ENCODE peak calls at places on chromosomes 11 and 22, in four cellular contexts. I is progenitor cell of endocrine pancreas, G is neural progenitor cell, V is tibial nerve. T is an unnamed sample.
A peak's percentile ranks its signal among the peaks of the same experiment; 100 is the strongest.

GRCh38 chr22:17114173-17114957 is 6.8 kb downstream of the TMEM121B start:
- DNase-seq in I (no peak), G (no peak), V (no peak), T (no peak)

GRCh38 chr11:123594188-123594901 is 60.1 kb downstream of the SCN3B start:
- DNase-seq in I (no peak), G (no peak), V (no peak), T (no peak)

GRCh38 chr22:36589856-36590255 is 60.9 kb upstream of the EIF3D start:
- DNase-seq in I (no peak), G (no peak), V (no peak), T (no peak)

GRCh38 chr22:47163876-47164513 is 401.5 kb downstream of the TBC1D22A start:
- DNase-seq in I (no peak), G (no peak), V (peak; percentile 8), T (peak; percentile 37)

GRCh38 chr11:15985127-15985862 is 371.1 kb downstream of the SOX6 start:
- DNase-seq in I (no peak), G (no peak), V (no peak), T (no peak)

GRCh38 chr11:125464266-125464662 is 31.8 kb downstream of the FEZ1 start:
- DNase-seq in I (no peak), G (no peak), V (no peak), T (no peak)

GRCh38 chr11:95559899-95560298 is 229.7 kb downstream of the FAM76B start:
- DNase-seq in I (no peak), G (no peak), V (no peak), T (no peak)

GRCh38 chr11:134466909-134467567 is 55.0 kb upstream of the B3GAT1 start:
- DNase-seq in I (no peak), G (no peak), V (no peak), T (no peak)

GRCh38 chr11:59822989-59823566 is 12.5 kb upstream of the MRPL16 start:
- DNase-seq in I (no peak), G (peak; percentile 66), V (no peak), T (no peak)

GRCh38 chr11:34201130-34201529 is 95.7 kb downstream of the NAT10 start:
- DNase-seq in I (no peak), G (no peak), V (no peak), T (no peak)

GRCh38 chr11:27904358-27905055 is 203.4 kb downstream of the KIF18A start:
- DNase-seq in I (no peak), G (no peak), V (no peak), T (no peak)

GRCh38 chr11:43557553-43558031 is 122.9 kb upstream of the HSD17B12 start:
- DNase-seq in I (no peak), G (peak; percentile 74), V (no peak), T (no peak)

GRCh38 chr11:113296447-113297205 is 17.8 kb upstream of the TTC12 start:
- DNase-seq in I (no peak), G (no peak), V (no peak), T (no peak)

GRCh38 chr11:130580372-130580771 is 131.9 kb downstream of the ADAMTS15 start:
- DNase-seq in I (no peak), G (peak; percentile 89), V (no peak), T (peak; percentile 47)

GRCh38 chr11:24386551-24387404 is 110.1 kb upstream of the LUZP2 start:
- DNase-seq in I (no peak), G (peak; percentile 58), V (no peak), T (no peak)

GRCh38 chr22:42427211-42427610 is 5.0 kb downstream of the NFAM1 start:
- DNase-seq in I (no peak), G (no peak), V (no peak), T (no peak)

GRCh38 chr22:26372890-26373289 is 56.2 kb upstream of the ASPHD2 start:
- DNase-seq in I (no peak), G (no peak), V (no peak), T (no peak)

GRCh38 chr11:36507824-36508489 is 2.1 kb downstream of the TRAF6 start:
- DNase-seq in I (no peak), G (no peak), V (no peak), T (no peak)

GRCh38 chr11:64237484-64237951 is 3.1 kb downstream of the VEGFB start:
- DNase-seq in I (no peak), G (no peak), V (no peak), T (no peak)

GRCh38 chr22:33247758-33248157 is 189.6 kb upstream of the SYN3 start:
- DNase-seq in I (no peak), G (no peak), V (no peak), T (no peak)

GRCh38 chr11:3929232-3929631 is 73.8 kb downstream of the STIM1 start:
- DNase-seq in I (no peak), G (no peak), V (no peak), T (no peak)

GRCh38 chr11:67504950-67505561 is at the start of gene PITPNM1:
- DNase-seq in I (peak; percentile 47), G (peak; percentile 86), V (peak; percentile 46), T (no peak)

GRCh38 chr11:67195971-67196418 is 70.3 kb upstream of the GRK2 start:
- DNase-seq in I (no peak), G (peak; percentile 5), V (no peak), T (no peak)

GRCh38 chr11:108220721-108221346 is 1.6 kb downstream of the NPAT start:
- DNase-seq in I (no peak), G (no peak), V (no peak), T (no peak)

GRCh38 chr11:128956401-128957203 is 13.9 kb upstream of the TP53AIP1 start:
- DNase-seq in I (no peak), G (peak; percentile 83), V (no peak), T (no peak)

GRCh38 chr11:24760681-24761080 is 263.8 kb downstream of the LUZP2 start:
- DNase-seq in I (no peak), G (no peak), V (no peak), T (no peak)

GRCh38 chr22:37515902-37516301 is 3.3 kb downstream of the CARD10 start:
- DNase-seq in I (no peak), G (no peak), V (no peak), T (no peak)

GRCh38 chr11:115317428-115318185 is 186.6 kb downstream of the CADM1 start:
- DNase-seq in I (no peak), G (no peak), V (no peak), T (no peak)

DNA sequence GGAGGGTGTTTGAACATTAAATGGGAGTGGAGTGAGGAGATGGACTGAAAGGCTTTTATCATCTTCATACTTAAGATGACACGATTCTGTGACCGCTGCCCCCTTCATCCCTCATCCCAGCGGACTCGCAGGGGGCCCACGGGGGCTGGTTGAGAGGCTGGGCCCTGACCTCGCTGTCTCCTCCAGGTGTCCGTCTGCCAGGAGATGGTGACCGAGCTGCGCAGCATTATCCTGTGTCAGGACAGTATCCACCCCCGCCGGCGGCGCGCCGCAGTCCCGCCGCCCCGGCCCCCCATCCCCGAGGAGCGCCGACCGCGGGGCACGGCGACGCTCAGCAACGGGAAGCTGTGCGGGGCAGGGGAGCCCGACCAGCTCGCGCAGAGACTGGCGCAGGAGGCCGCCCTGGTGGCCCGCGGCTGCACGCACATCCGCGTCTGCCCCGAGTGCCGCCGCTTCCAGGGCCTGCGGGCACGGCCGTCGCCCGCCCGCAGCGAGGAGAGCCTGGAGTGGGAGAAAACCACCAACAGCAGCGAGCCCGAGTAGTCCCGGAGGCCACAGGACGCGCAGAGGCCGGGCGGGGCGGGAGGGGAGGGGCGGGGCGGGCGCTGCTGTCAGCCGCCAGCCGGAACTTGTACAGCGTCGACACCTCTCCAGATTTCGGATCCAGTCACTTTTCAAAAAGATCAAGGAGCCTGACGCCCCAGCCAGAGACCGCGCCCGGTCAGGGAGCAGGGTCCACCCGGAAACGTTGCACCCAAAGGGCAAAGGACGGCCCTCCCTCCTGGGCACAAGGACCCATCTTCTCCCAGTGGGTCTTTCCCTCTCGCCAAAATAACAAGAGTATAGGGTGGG is 38.0 kb upstream of the TBCEL start:
- DNase-seq in I (peak; percentile 50), G (peak; percentile 85), V (no peak), T (no peak)
- TF ChIP-seq CTCF in I (peak; percentile 54), G (peak; percentile 54), V (peak; percentile 26), T (no peak)

GRCh38 chr22:19641254-19641982 is 72.9 kb upstream of the SEPTIN5 start:
- DNase-seq in I (peak; percentile 62), G (peak; percentile 81), V (no peak), T (no peak)
- TF ChIP-seq CTCF in I (peak; percentile 74), G (peak; percentile 80), V (no peak), T (peak; percentile 24)

GRCh38 chr22:49979587-49980264 is 19.2 kb downstream of the PIM3 start:
- DNase-seq in I (peak; percentile 20), G (peak; percentile 73), V (no peak), T (no peak)

GRCh38 chr22:49977578-49977977 is 17.0 kb downstream of the PIM3 start:
- DNase-seq in I (no peak), G (no peak), V (no peak), T (no peak)

GRCh38 chr22:49986325-49986724 is 25.8 kb downstream of the PIM3 start:
- DNase-seq in I (no peak), G (no peak), V (no peak), T (no peak)

DNA sequence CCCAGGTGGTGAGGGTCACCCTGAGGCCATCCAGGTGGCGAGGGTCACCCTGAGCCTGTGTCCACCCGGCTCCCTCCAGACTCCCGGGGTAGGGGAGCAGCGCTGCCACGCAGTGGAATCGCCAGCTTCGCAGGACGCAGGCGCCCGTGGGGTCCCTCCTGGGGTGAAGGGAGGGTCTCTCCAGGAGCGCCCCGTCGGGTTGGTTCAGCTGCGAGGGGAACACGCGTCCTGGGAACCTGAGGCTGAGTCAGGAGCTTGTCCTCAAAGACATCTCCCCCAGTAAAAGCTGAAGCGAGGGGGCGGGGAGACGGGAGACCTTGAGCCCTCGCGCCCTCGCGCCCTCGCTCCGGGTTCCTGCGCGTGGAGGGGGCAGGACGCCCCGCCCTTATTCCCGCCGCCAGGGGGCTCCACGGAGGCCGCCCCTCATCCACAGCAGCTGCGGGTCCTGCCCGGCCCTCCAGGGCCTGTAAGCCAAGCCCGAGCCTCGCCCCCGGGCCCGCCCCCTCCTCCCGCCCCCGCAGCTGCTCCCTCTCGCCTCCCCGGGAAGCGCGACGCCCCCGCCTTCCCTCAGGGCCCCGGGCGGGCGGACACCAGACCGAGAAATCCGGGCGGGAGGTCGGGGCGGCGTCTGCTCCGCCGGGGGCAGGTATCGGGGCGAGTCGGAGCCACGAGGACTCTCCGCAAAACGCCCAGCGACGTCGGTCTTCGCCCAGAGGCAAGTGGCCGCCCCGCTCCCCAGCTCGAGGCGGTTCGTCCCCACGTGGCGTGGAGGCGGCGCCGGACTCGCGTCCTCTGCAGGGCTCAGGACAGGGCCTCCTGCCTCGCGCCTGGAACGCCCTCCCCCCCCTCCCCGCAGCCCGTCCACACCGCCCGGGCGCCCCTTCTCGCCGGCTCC is 22.8 kb downstream of the PIM3 start:
- DNase-seq in I (peak; percentile 19), G (peak; percentile 65), V (no peak), T (peak; percentile 26)
- TF ChIP-seq CTCF in I (peak; percentile 54), G (peak; percentile 66), V (no peak), T (peak; percentile 29)

GRCh38 chr22:35547993-35548761 is 7.5 kb downstream of the RASD2 start:
- DNase-seq in I (no peak), G (peak; percentile 56), V (no peak), T (no peak)

GRCh38 chr22:35551549-35552177 is 11.0 kb downstream of the RASD2 start:
- DNase-seq in I (no peak), G (no peak), V (no peak), T (no peak)

GRCh38 chr22:35546886-35547285 is 6.3 kb downstream of the RASD2 start:
- DNase-seq in I (no peak), G (no peak), V (no peak), T (no peak)

GRCh38 chr22:35549338-35549737 is 8.7 kb downstream of the RASD2 start:
- DNase-seq in I (no peak), G (no peak), V (no peak), T (peak; percentile 63)

DNA sequence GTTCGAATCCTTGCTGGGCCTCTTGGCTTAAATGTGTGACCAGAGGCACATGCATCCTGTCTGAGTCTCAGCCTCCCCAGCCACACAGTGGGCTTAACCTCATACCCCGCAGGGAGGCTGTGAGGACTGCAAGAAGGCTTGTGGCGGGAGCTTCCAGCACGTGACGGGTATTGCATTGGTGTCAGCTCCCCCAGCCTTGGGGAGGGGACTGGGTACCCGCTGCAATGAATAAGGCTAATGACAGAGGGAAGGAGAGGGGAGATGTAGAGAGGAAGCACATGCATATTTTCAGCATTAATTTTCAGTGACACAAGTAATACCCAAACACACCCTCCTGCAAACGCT is 8.1 kb downstream of the RASD2 start:
- DNase-seq in I (no peak), G (peak; percentile 62), V (no peak), T (no peak)
- TF ChIP-seq CTCF in I (peak; percentile 3), G (peak; percentile 1), V (no peak), T (no peak)